ENCODE peak calls at places on chromosomes 4 and X, in six cellular contexts. One of them, this sample, is unnamed.

GRCh38 chr4:4685810-4686209 is 144.0 kb upstream of the STX18 start:
- DNase-seq in HS-27A: no peak
- DNase-seq in AG04450: no peak
- DNase-seq in Karpas-422: no peak
- DNase-seq in K562: no peak
- DNase-seq in occipital lobe: no peak
- DNase-seq in this sample: no peak

GRCh38 chrX:47831788-47832187 is 4.9 kb upstream of the ZNF81 start:
- DNase-seq in HS-27A: peak
- DNase-seq in AG04450: no peak
- DNase-seq in Karpas-422: peak
- DNase-seq in K562: peak
- DNase-seq in occipital lobe: no peak
- DNase-seq in this sample: peak

GRCh38 chr4:113810906-113811305 is 49.4 kb upstream of the CAMK2D start:
- DNase-seq in HS-27A: no peak
- DNase-seq in AG04450: no peak
- DNase-seq in Karpas-422: no peak
- DNase-seq in K562: no peak
- DNase-seq in occipital lobe: no peak
- DNase-seq in this sample: no peak

GRCh38 chrX:70439016-70439415 is 5.6 kb upstream of the DLG3 start:
- DNase-seq in HS-27A: no peak
- DNase-seq in AG04450: no peak
- DNase-seq in Karpas-422: peak
- DNase-seq in K562: no peak
- DNase-seq in occipital lobe: no peak
- DNase-seq in this sample: no peak

GRCh38 chr4:27568236-27568951 is 707.8 kb downstream of the STIM2 start:
- DNase-seq in HS-27A: no peak
- DNase-seq in AG04450: no peak
- DNase-seq in Karpas-422: no peak
- DNase-seq in K562: no peak
- DNase-seq in occipital lobe: no peak
- DNase-seq in this sample: no peak

GRCh38 chr4:123403205-123403604 is 6.6 kb downstream of the SPRY1 start:
- DNase-seq in HS-27A: no peak
- DNase-seq in AG04450: no peak
- DNase-seq in Karpas-422: no peak
- DNase-seq in K562: no peak
- DNase-seq in occipital lobe: no peak
- DNase-seq in this sample: no peak

GRCh38 chrX:119672252-119672825 is 20.6 kb downstream of the SEPTIN6 start:
- DNase-seq in HS-27A: no peak
- DNase-seq in AG04450: no peak
- DNase-seq in Karpas-422: no peak
- DNase-seq in K562: no peak
- DNase-seq in occipital lobe: no peak
- DNase-seq in this sample: peak

GRCh38 chr4:163554870-163555465 is 60.5 kb downstream of the TMA16 start:
- DNase-seq in HS-27A: no peak
- DNase-seq in AG04450: no peak
- DNase-seq in Karpas-422: peak
- DNase-seq in K562: no peak
- DNase-seq in occipital lobe: no peak
- DNase-seq in this sample: no peak

GRCh38 chr4:77662396-77662795 is 56.8 kb downstream of the CXCL13 start:
- DNase-seq in HS-27A: no peak
- DNase-seq in AG04450: no peak
- DNase-seq in Karpas-422: no peak
- DNase-seq in K562: no peak
- DNase-seq in occipital lobe: no peak
- DNase-seq in this sample: no peak

GRCh38 chrX:52574416-52575275 is 57.8 kb upstream of the XAGE1B start:
- DNase-seq in HS-27A: peak
- DNase-seq in AG04450: peak
- DNase-seq in Karpas-422: peak
- DNase-seq in K562: peak
- DNase-seq in occipital lobe: no peak
- DNase-seq in this sample: peak

GRCh38 chr4:3160325-3160915 is 85.9 kb downstream of the HTT start:
- DNase-seq in HS-27A: no peak
- DNase-seq in AG04450: no peak
- DNase-seq in Karpas-422: no peak
- DNase-seq in K562: no peak
- DNase-seq in occipital lobe: no peak
- DNase-seq in this sample: no peak

GRCh38 chr4:89055157-89056080 is 1.6 kb downstream of the FAM13A start:
- DNase-seq in HS-27A: no peak
- DNase-seq in AG04450: no peak
- DNase-seq in Karpas-422: no peak
- DNase-seq in K562: no peak
- DNase-seq in occipital lobe: no peak
- DNase-seq in this sample: no peak

GRCh38 chr4:158111241-158111640 is 61.6 kb downstream of the GASK1B start:
- DNase-seq in HS-27A: no peak
- DNase-seq in AG04450: no peak
- DNase-seq in Karpas-422: no peak
- DNase-seq in K562: no peak
- DNase-seq in occipital lobe: no peak
- DNase-seq in this sample: no peak

GRCh38 chrX:108018659-108019381 is 26.0 kb upstream of the VSIG1 start:
- DNase-seq in HS-27A: no peak
- DNase-seq in AG04450: no peak
- DNase-seq in Karpas-422: no peak
- DNase-seq in K562: no peak
- DNase-seq in occipital lobe: no peak
- DNase-seq in this sample: no peak